ENCODE peak calls at places on chromosomes 11 and 22, in eight cellular contexts. V is thoracic aorta; N is WERI-Rb-1; I is AG04450; Z is Panc1; L is CD8-positive, alpha-beta T cell; X is GM12865; Q is HL-60. B is an unnamed sample.

GRCh38 chr11:86174101-86175046 is 70.2 kb upstream of the EED start:
- DNase-seq in V (peak; percentile 88), N (peak; percentile 64), I (peak; percentile 92), Z (no peak), L (no peak), X (no peak), Q (no peak), B (peak; percentile 87)

GRCh38 chr11:63907808-63908530 is 9.0 kb downstream of the RCOR2 start:
- DNase-seq in V (no peak), N (peak; percentile 66), I (no peak), Z (no peak), L (no peak), X (no peak), Q (no peak), B (no peak)

GRCh38 chr11:118621071-118621815 is 13.8 kb downstream of the PHLDB1 start:
- DNase-seq in V (peak; percentile 79), N (peak; percentile 93), I (no peak), Z (no peak), L (no peak), X (no peak), Q (peak; percentile 66), B (peak; percentile 61)

GRCh38 chr11:119771210-119771770 is 42.3 kb upstream of the NECTIN1 start:
- DNase-seq in V (no peak), N (no peak), I (no peak), Z (no peak), L (no peak), X (no peak), Q (no peak), B (no peak)

GRCh38 chr11:105081412-105082150 is 36.4 kb upstream of the CARD16 start:
- DNase-seq in V (no peak), N (no peak), I (no peak), Z (no peak), L (no peak), X (no peak), Q (no peak), B (no peak)

GRCh38 chr11:123551085-123551484 is 103.3 kb downstream of the SCN3B start:
- DNase-seq in V (no peak), N (no peak), I (no peak), Z (no peak), L (no peak), X (no peak), Q (no peak), B (no peak)

GRCh38 chr11:64877390-64878222 is 815 bp downstream of the EHD1 start:
- DNase-seq in V (no peak), N (no peak), I (no peak), Z (no peak), L (no peak), X (peak; percentile 65), Q (no peak), B (no peak)

GRCh38 chr11:35662061-35662648 is 420 bp upstream of the TRIM44 start:
- DNase-seq in V (no peak), N (no peak), I (no peak), Z (no peak), L (peak; percentile 1), X (no peak), Q (no peak), B (no peak)

GRCh38 chr11:67616431-67617242 is 9.9 kb downstream of the NDUFV1 start:
- DNase-seq in V (no peak), N (no peak), I (no peak), Z (no peak), L (no peak), X (no peak), Q (no peak), B (no peak)

GRCh38 chr22:21796863-21797262 is 61.3 kb upstream of the YPEL1 start:
- DNase-seq in V (no peak), N (no peak), I (no peak), Z (no peak), L (no peak), X (no peak), Q (no peak), B (no peak)

GRCh38 chr22:38273135-38273761 is 438 bp upstream of the TMEM184B start:
- DNase-seq in V (no peak), N (no peak), I (no peak), Z (no peak), L (no peak), X (no peak), Q (no peak), B (peak; percentile 44)

DNA sequence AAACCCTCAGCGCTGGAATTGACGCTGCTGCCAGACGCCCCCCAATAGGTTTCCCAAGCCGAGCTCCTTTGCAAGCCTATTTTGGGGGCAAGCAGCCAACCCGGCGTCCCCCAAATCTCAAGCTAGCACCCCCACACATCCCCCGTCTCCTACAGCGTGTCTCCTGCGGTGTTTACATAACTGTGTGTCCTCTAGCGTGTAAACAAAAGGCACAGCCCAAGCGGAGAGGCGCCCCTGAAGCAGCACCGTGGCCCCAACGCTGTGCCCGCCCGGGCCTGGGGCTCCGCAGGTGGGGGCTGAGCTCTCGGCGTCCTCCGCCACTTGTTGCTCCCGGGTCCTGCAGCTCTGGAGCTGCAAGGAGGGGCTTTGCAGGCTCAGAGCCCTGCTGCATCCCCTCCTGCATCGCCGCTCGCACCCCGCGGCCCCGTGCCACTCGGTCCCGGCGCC is 1.6 kb downstream of the CADM1 start:
- DNase-seq in V (no peak), N (no peak), I (no peak), Z (no peak), L (no peak), X (no peak), Q (no peak), B (no peak)
- H3K4me3 ChIP-seq in V (peak overlapping the region; percentile 73), N (peak overlapping the region; percentile 63), I (peak overlapping the region; percentile 91), Z (peak overlapping the region; percentile 59), L (peak overlapping the region; percentile 31), X (peak overlapping the region; percentile 20), Q (no peak overlapping the region), B (peak overlapping the region; percentile 39)

DNA sequence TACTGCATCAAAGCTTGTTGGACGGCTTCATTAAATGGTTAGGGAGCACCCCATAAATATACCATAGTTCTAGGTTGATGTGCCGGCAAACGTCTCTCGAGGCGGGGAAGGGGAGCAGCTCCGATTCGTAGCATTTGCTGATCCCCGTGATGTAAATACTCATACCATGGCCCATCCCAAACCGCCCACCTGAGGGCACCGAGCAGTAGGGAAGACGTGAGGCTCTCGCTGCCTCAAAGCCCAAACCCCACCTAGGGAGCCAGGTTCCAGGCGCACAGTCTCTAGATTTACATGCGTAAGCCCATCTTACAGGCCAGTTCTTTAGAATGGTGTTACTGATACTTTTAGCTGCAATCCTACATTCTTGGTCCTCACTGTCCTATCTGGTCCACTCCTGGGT is 124.0 kb downstream of the FEZ1 start:
- DNase-seq in V (no peak), N (no peak), I (no peak), Z (no peak), L (no peak), X (no peak), Q (no peak), B (no peak)
- H3K4me3 ChIP-seq in V (no peak overlapping the region), N (peak overlapping the region; percentile 32), I (no peak overlapping the region), Z (no peak overlapping the region), L (no peak overlapping the region), X (no peak overlapping the region), Q (no peak overlapping the region), B (no peak overlapping the region)

GRCh38 chr11:3981084-3981633 is 113.4 kb upstream of the RRM1 start:
- DNase-seq in V (no peak), N (peak; percentile 23), I (no peak), Z (no peak), L (no peak), X (no peak), Q (no peak), B (no peak)
- H3K4me3 ChIP-seq in V (no peak overlapping the region), N (no peak overlapping the region), I (no peak overlapping the region), Z (no peak overlapping the region), L (no peak overlapping the region), X (no peak overlapping the region), Q (no peak overlapping the region), B (no peak overlapping the region)

DNA sequence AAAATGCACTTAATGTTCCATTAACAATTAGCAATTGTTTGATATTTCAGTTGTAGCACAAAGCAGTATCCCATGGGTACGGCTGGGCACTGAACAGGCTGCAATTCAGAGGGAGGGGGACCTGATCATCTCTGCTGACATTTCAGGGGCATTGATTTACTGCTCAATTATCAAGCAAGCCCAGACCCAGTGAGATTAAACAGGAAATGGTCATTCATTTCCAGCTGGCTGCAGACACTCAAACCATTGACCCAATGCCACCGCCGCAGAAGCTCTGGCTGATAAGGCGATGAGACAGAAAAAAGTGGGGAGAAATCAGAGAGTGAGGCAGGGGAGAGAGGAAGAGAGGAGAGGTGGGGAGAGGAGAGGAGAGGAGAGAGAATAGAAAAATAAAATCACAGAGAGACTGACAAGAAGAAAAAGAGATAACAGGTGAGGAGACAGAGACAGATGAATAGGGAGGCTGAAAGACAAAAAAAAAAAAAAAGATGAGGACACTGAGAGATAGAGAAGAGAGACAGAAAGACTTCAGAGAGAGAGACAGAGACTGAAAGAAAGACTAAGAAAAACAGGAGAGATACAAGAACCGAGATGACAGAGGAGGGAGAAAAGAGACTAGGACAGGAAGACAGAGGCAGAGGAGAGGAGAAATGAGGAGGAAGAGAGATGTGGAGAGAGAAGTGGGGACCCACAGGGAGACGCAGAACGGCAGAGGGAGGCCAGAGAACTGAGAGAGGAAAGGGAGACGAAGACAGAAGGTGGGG is 962 bp downstream of the GPR83 start:
- DNase-seq in V (no peak), N (no peak), I (no peak), Z (no peak), L (no peak), X (no peak), Q (no peak), B (no peak)
- H3K4me3 ChIP-seq in V (no peak overlapping the region), N (no peak overlapping the region), I (no peak overlapping the region), Z (peak overlapping the region; percentile 31), L (no peak overlapping the region), X (no peak overlapping the region), Q (no peak overlapping the region), B (no peak overlapping the region)

GRCh38 chr11:48013269-48013901 is 33.0 kb downstream of the PTPRJ start:
- DNase-seq in V (no peak), N (no peak), I (no peak), Z (no peak), L (peak; percentile 34), X (peak; percentile 40), Q (peak; percentile 52), B (peak; percentile 70)
- H3K4me3 ChIP-seq in V (no peak overlapping the region), N (no peak overlapping the region), I (no peak overlapping the region), Z (no peak overlapping the region), L (peak overlapping the region; percentile 0), X (no peak overlapping the region), Q (no peak overlapping the region), B (no peak overlapping the region)

GRCh38 chr22:22927888-22928665 is 40.5 kb downstream of the IGLL5 start:
- DNase-seq in V (no peak), N (no peak), I (no peak), Z (no peak), L (no peak), X (peak; percentile 37), Q (peak; percentile 48), B (no peak)
- H3K4me3 ChIP-seq in V (no peak overlapping the region), N (no peak overlapping the region), I (no peak overlapping the region), Z (no peak overlapping the region), L (no peak overlapping the region), X (peak overlapping the region; percentile 65), Q (no peak overlapping the region), B (no peak overlapping the region)